ENCODE peak calls at places on chromosome 6, in six cellular contexts. J is hepatic stellate cell, Q is NCI-H774, E is NCI-H524, C is GM10248, F is GM06990. Y is an unnamed sample.

GRCh38 chr6:170137911-170138910 is 152.7 kb downstream of the DLL1 start:
- DNase-seq in J (no peak), Q (no peak), E (no peak), C (no peak), F (no peak), Y (no peak)

GRCh38 chr6:389622-390021 is 1.9 kb upstream of the IRF4 start:
- DNase-seq in J (no peak), Q (no peak), E (no peak), C (peak; percentile 73), F (no peak), Y (no peak)

GRCh38 chr6:148556415-148556814 is 190.4 kb upstream of the UST start:
- DNase-seq in J (no peak), Q (no peak), E (no peak), C (no peak), F (no peak), Y (no peak)

GRCh38 chr6:101401792-101402617 is 8.5 kb downstream of the GRIK2 start:
- DNase-seq in J (no peak), Q (peak; percentile 91), E (no peak), C (no peak), F (no peak), Y (peak; percentile 23)

GRCh38 chr6:35267446-35267845 is 7.9 kb downstream of the ZNF76 start:
- DNase-seq in J (no peak), Q (no peak), E (no peak), C (no peak), F (no peak), Y (no peak)

GRCh38 chr6:163825033-163825432 is 410.5 kb downstream of the QKI start:
- DNase-seq in J (no peak), Q (no peak), E (no peak), C (no peak), F (no peak), Y (peak; percentile 21)

GRCh38 chr6:158284340-158285210 is 27.7 kb upstream of the TULP4 start:
- DNase-seq in J (no peak), Q (no peak), E (peak; percentile 74), C (no peak), F (no peak), Y (peak; percentile 78)

GRCh38 chr6:1641391-1641790 is 31.7 kb downstream of the FOXC1 start:
- DNase-seq in J (no peak), Q (no peak), E (no peak), C (no peak), F (no peak), Y (no peak)

GRCh38 chr6:131844243-131844841 is 36.5 kb downstream of the ENPP1 start:
- DNase-seq in J (no peak), Q (no peak), E (no peak), C (no peak), F (no peak), Y (peak; percentile 86)

GRCh38 chr6:156827382-156827781 is 50.2 kb downstream of the ARID1B start:
- DNase-seq in J (no peak), Q (no peak), E (no peak), C (no peak), F (no peak), Y (peak; percentile 53)

GRCh38 chr6:38603966-38604365 is 35.8 kb downstream of the BTBD9 start:
- DNase-seq in J (no peak), Q (no peak), E (no peak), C (no peak), F (no peak), Y (peak; percentile 62)

GRCh38 chr6:163383912-163384311 is 30.6 kb upstream of the QKI start:
- DNase-seq in J (no peak), Q (no peak), E (no peak), C (no peak), F (no peak), Y (no peak)

GRCh38 chr6:14121936-14122344 is 4.4 kb downstream of the CD83 start:
- DNase-seq in J (no peak), Q (no peak), E (no peak), C (peak; percentile 73), F (peak; percentile 73), Y (no peak)

GRCh38 chr6:146741609-146742008 is 142.8 kb downstream of the ADGB start:
- DNase-seq in J (no peak), Q (no peak), E (no peak), C (no peak), F (no peak), Y (no peak)

Y was measured in AG10803.